ENCODE peak calls at places on chromosomes 1 and 21, in eight cellular contexts. One of them, this sample, is unnamed.

GRCh38 chr21:41973861-41974751 is 20.3 kb upstream of the C2CD2 start:
- DNase-seq in GM23338: peak; percentile 69
- DNase-seq in HCT116: no peak
- DNase-seq in HepG2: peak; percentile 50
- DNase-seq in K562: peak; percentile 43
- DNase-seq in endothelial cell of umbilical vein: peak; percentile 14
- DNase-seq in GM12878: no peak
- DNase-seq in H1: no peak
- DNase-seq in this sample: no peak

GRCh38 chr21:31894441-31894840 is 21.6 kb downstream of the HUNK start:
- DNase-seq in GM23338: no peak
- DNase-seq in HCT116: no peak
- DNase-seq in HepG2: no peak
- DNase-seq in K562: no peak
- DNase-seq in endothelial cell of umbilical vein: no peak
- DNase-seq in GM12878: no peak
- DNase-seq in H1: no peak
- DNase-seq in this sample: no peak

GRCh38 chr1:61452354-61452990 is 272.5 kb downstream of the TM2D1 start:
- DNase-seq in GM23338: no peak
- DNase-seq in HCT116: no peak
- DNase-seq in HepG2: no peak
- DNase-seq in K562: no peak
- DNase-seq in endothelial cell of umbilical vein: no peak
- DNase-seq in GM12878: no peak
- DNase-seq in H1: no peak
- DNase-seq in this sample: peak; percentile 87

GRCh38 chr1:18955442-18956188 is 861 bp downstream of the IFFO2 start:
- DNase-seq in GM23338: peak; percentile 84
- DNase-seq in HCT116: no peak
- DNase-seq in HepG2: no peak
- DNase-seq in K562: peak; percentile 57
- DNase-seq in endothelial cell of umbilical vein: peak; percentile 40
- DNase-seq in GM12878: no peak
- DNase-seq in H1: no peak
- DNase-seq in this sample: no peak

GRCh38 chr1:226891846-226892533 is 21.6 kb downstream of the PSEN2 start:
- DNase-seq in GM23338: no peak
- DNase-seq in HCT116: no peak
- DNase-seq in HepG2: no peak
- DNase-seq in K562: no peak
- DNase-seq in endothelial cell of umbilical vein: peak; percentile 65
- DNase-seq in GM12878: no peak
- DNase-seq in H1: no peak
- DNase-seq in this sample: no peak

GRCh38 chr21:31798842-31799691 is 67.1 kb upstream of the SCAF4 start:
- DNase-seq in GM23338: no peak
- DNase-seq in HCT116: no peak
- DNase-seq in HepG2: no peak
- DNase-seq in K562: no peak
- DNase-seq in endothelial cell of umbilical vein: no peak
- DNase-seq in GM12878: no peak
- DNase-seq in H1: no peak
- DNase-seq in this sample: no peak

GRCh38 chr21:32371913-32372314 is 20.9 kb downstream of the URB1 start:
- DNase-seq in GM23338: no peak
- DNase-seq in HCT116: no peak
- DNase-seq in HepG2: no peak
- DNase-seq in K562: no peak
- DNase-seq in endothelial cell of umbilical vein: peak; percentile 98
- DNase-seq in GM12878: no peak
- DNase-seq in H1: no peak
- DNase-seq in this sample: no peak

GRCh38 chr1:211334986-211335385 is 8.4 kb downstream of the TRAF5 start:
- DNase-seq in GM23338: no peak
- DNase-seq in HCT116: no peak
- DNase-seq in HepG2: no peak
- DNase-seq in K562: no peak
- DNase-seq in endothelial cell of umbilical vein: no peak
- DNase-seq in GM12878: no peak
- DNase-seq in H1: no peak
- DNase-seq in this sample: no peak

GRCh38 chr1:155925506-155925905 is 8.7 kb downstream of the KHDC4 start:
- DNase-seq in GM23338: no peak
- DNase-seq in HCT116: no peak
- DNase-seq in HepG2: no peak
- DNase-seq in K562: no peak
- DNase-seq in endothelial cell of umbilical vein: no peak
- DNase-seq in GM12878: no peak
- DNase-seq in H1: no peak
- DNase-seq in this sample: no peak

GRCh38 chr1:27379564-27380132 is 3.5 kb downstream of the CD164L2 start:
- DNase-seq in GM23338: no peak
- DNase-seq in HCT116: no peak
- DNase-seq in HepG2: no peak
- DNase-seq in K562: no peak
- DNase-seq in endothelial cell of umbilical vein: no peak
- DNase-seq in GM12878: no peak
- DNase-seq in H1: no peak
- DNase-seq in this sample: no peak

GRCh38 chr1:233281711-233282581 is 13.6 kb downstream of the PCNX2 start:
- DNase-seq in GM23338: no peak
- DNase-seq in HCT116: no peak
- DNase-seq in HepG2: no peak
- DNase-seq in K562: no peak
- DNase-seq in endothelial cell of umbilical vein: no peak
- DNase-seq in GM12878: peak; percentile 38
- DNase-seq in H1: no peak
- DNase-seq in this sample: no peak

GRCh38 chr1:205533729-205534443 is 29.4 kb downstream of the CDK18 start:
- DNase-seq in GM23338: no peak
- DNase-seq in HCT116: no peak
- DNase-seq in HepG2: no peak
- DNase-seq in K562: no peak
- DNase-seq in endothelial cell of umbilical vein: no peak
- DNase-seq in GM12878: no peak
- DNase-seq in H1: no peak
- DNase-seq in this sample: no peak

DNA sequence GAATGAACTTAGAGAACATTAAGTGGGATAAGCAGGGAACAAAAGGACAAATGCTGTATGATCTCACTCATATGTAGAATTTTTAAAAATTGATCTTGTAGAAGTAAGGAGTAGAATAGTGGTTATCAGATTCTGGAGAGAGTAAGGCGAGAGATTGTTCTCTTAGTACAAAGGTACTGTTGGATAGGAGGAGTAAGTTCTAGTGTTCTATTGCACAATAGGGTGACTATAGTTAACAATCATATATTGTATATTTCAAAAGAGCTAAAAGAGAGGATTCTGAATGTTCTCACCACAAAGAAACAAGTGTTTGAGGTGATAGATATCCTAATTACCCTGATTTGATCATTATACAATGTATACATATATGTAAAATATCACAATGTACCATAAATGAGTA is 735.9 kb downstream of the NCAM2 start:
- DNase-seq in GM23338: no peak
- DNase-seq in HCT116: no peak
- DNase-seq in HepG2: no peak
- DNase-seq in K562: no peak
- DNase-seq in endothelial cell of umbilical vein: no peak
- DNase-seq in GM12878: no peak
- DNase-seq in H1: no peak
- DNase-seq in this sample: no peak
- TF ChIP-seq EZH2 in GM23338: no peak
- TF ChIP-seq EZH2 in HCT116: no peak
- TF ChIP-seq EZH2 in HepG2: no peak
- TF ChIP-seq EZH2 in K562: no peak
- TF ChIP-seq EZH2 in endothelial cell of umbilical vein: no peak
- TF ChIP-seq EZH2 in GM12878: no peak
- TF ChIP-seq EZH2 in H1: no peak
- TF ChIP-seq EZH2 in this sample: no peak

GRCh38 chr1:33319186-33319948 is 1.5 kb downstream of the A3GALT2 start:
- DNase-seq in GM23338: no peak
- DNase-seq in HCT116: no peak
- DNase-seq in HepG2: no peak
- DNase-seq in K562: no peak
- DNase-seq in endothelial cell of umbilical vein: no peak
- DNase-seq in GM12878: no peak
- DNase-seq in H1: no peak
- DNase-seq in this sample: no peak

GRCh38 chr1:33320619-33321165 is at the start of gene A3GALT2:
- DNase-seq in GM23338: no peak
- DNase-seq in HCT116: no peak
- DNase-seq in HepG2: no peak
- DNase-seq in K562: no peak
- DNase-seq in endothelial cell of umbilical vein: no peak
- DNase-seq in GM12878: no peak
- DNase-seq in H1: no peak
- DNase-seq in this sample: no peak

GRCh38 chr1:33321178-33321577 is 280 bp upstream of the A3GALT2 start:
- DNase-seq in GM23338: no peak
- DNase-seq in HCT116: no peak
- DNase-seq in HepG2: no peak
- DNase-seq in K562: no peak
- DNase-seq in endothelial cell of umbilical vein: no peak
- DNase-seq in GM12878: no peak
- DNase-seq in H1: no peak
- DNase-seq in this sample: no peak

GRCh38 chr1:33322109-33322508 is 1.2 kb upstream of the A3GALT2 start:
- DNase-seq in GM23338: no peak
- DNase-seq in HCT116: no peak
- DNase-seq in HepG2: no peak
- DNase-seq in K562: no peak
- DNase-seq in endothelial cell of umbilical vein: no peak
- DNase-seq in GM12878: no peak
- DNase-seq in H1: no peak
- DNase-seq in this sample: no peak

GRCh38 chr1:33319949-33320618 is 814 bp downstream of the A3GALT2 start:
- DNase-seq in GM23338: no peak
- DNase-seq in HCT116: no peak
- DNase-seq in HepG2: no peak
- DNase-seq in K562: no peak
- DNase-seq in endothelial cell of umbilical vein: no peak
- DNase-seq in GM12878: no peak
- DNase-seq in H1: no peak
- DNase-seq in this sample: no peak
- TF ChIP-seq POLR2AphosphoS5 in GM23338: no peak
- TF ChIP-seq POLR2AphosphoS5 in HCT116: no peak
- TF ChIP-seq POLR2AphosphoS5 in HepG2: no peak
- TF ChIP-seq POLR2AphosphoS5 in K562: no peak
- TF ChIP-seq POLR2AphosphoS5 in endothelial cell of umbilical vein: no peak
- TF ChIP-seq POLR2AphosphoS5 in GM12878: no peak
- TF ChIP-seq POLR2AphosphoS5 in H1: no peak
- TF ChIP-seq POLR2AphosphoS5 in this sample: no peak

GRCh38 chr1:240091201-240091600 is 482 bp upstream of the FMN2 start:
- DNase-seq in GM23338: no peak
- DNase-seq in HCT116: no peak
- DNase-seq in HepG2: no peak
- DNase-seq in K562: no peak
- DNase-seq in endothelial cell of umbilical vein: no peak
- DNase-seq in GM12878: no peak
- DNase-seq in H1: no peak
- DNase-seq in this sample: no peak

GRCh38 chr1:240092301-240093119 is 827 bp downstream of the FMN2 start:
- DNase-seq in GM23338: peak; percentile 57
- DNase-seq in HCT116: no peak
- DNase-seq in HepG2: no peak
- DNase-seq in K562: no peak
- DNase-seq in endothelial cell of umbilical vein: peak; percentile 38
- DNase-seq in GM12878: no peak
- DNase-seq in H1: no peak
- DNase-seq in this sample: no peak

GRCh38 chr1:240091614-240092300 is at the start of gene FMN2:
- DNase-seq in GM23338: peak; percentile 78
- DNase-seq in HCT116: no peak
- DNase-seq in HepG2: peak; percentile 0
- DNase-seq in K562: no peak
- DNase-seq in endothelial cell of umbilical vein: no peak
- DNase-seq in GM12878: no peak
- DNase-seq in H1: no peak
- DNase-seq in this sample: no peak

GRCh38 chr1:240094043-240094722 is 2.5 kb downstream of the FMN2 start:
- DNase-seq in GM23338: no peak
- DNase-seq in HCT116: no peak
- DNase-seq in HepG2: no peak
- DNase-seq in K562: no peak
- DNase-seq in endothelial cell of umbilical vein: no peak
- DNase-seq in GM12878: no peak
- DNase-seq in H1: no peak
- DNase-seq in this sample: no peak

GRCh38 chr1:240093120-240093961 is 1.7 kb downstream of the FMN2 start:
- DNase-seq in GM23338: peak; percentile 68
- DNase-seq in HCT116: no peak
- DNase-seq in HepG2: no peak
- DNase-seq in K562: no peak
- DNase-seq in endothelial cell of umbilical vein: no peak
- DNase-seq in GM12878: no peak
- DNase-seq in H1: no peak
- DNase-seq in this sample: no peak
- TF ChIP-seq EZH2 in GM23338: no peak
- TF ChIP-seq EZH2 in HCT116: no peak
- TF ChIP-seq EZH2 in HepG2: no peak
- TF ChIP-seq EZH2 in K562: no peak
- TF ChIP-seq EZH2 in endothelial cell of umbilical vein: peak; percentile 71
- TF ChIP-seq EZH2 in GM12878: no peak
- TF ChIP-seq EZH2 in H1: peak; percentile 70
- TF ChIP-seq EZH2 in this sample: no peak

DNA sequence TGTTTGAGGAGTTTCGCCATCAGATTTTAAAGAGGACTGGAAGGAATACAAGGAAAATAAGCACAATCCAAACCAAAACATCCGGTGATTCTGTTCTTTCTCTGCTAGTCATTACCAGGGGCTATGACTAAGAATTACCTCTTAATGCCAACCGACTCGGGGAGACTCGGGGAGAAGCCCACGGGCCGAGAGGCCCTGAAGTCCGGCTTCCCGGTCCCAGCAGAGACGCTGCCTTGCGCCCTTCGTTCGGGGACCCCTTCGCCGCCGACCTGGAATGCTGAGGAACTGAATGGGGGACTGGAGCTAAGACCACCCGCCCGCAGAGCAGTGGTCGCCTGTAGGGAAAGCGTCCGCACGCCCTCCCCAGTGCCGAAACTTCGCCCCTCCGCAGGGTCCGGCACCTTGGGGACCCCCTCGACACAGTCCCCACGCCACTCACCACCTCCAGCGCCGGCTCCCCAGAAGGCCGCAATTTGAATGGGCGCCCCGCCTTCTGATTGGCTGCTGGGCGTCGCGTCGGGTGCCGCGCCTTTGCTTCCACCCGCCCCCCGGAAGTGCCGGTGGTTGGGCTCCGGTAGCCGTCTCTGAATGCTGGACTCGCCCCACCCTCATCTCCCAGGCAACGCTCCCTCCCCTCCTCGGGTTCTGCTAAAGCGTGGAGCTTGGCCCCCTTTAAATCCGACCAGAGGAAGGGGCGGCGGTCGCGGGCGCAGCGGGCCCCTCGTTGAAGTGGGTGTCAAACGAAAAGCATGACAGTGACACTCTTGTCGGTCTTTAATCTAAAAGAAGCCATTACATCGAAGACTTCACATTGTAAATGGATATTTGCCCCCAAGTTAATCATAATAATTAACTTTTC is at the start of gene KIF14:
- DNase-seq in GM23338: peak; percentile 99
- DNase-seq in HCT116: peak; percentile 85
- DNase-seq in HepG2: peak; percentile 89
- DNase-seq in K562: peak; percentile 99
- DNase-seq in endothelial cell of umbilical vein: peak; percentile 89
- DNase-seq in GM12878: peak; percentile 67
- DNase-seq in H1: peak; percentile 63
- DNase-seq in this sample: peak; percentile 47
- TF ChIP-seq POLR2AphosphoS5 in GM23338: peak; percentile 88
- TF ChIP-seq POLR2AphosphoS5 in HCT116: peak; percentile 62
- TF ChIP-seq POLR2AphosphoS5 in HepG2: peak; percentile 53
- TF ChIP-seq POLR2AphosphoS5 in K562: peak; percentile 87
- TF ChIP-seq POLR2AphosphoS5 in endothelial cell of umbilical vein: peak; percentile 74
- TF ChIP-seq POLR2AphosphoS5 in GM12878: peak; percentile 36
- TF ChIP-seq POLR2AphosphoS5 in H1: peak; percentile 73
- TF ChIP-seq POLR2AphosphoS5 in this sample: no peak